ENCODE peak calls at places on chromosome 3, in eight cellular contexts. K is AG09309, P is cardiac fibroblast, M is uterus, F is hepatocyte, D is GM20000, I is nephron progenitor cell, A is tibial artery. X is an unnamed sample.

GRCh38 chr3:44478055-44478468 is 592 bp upstream of the ZNF445 start:
- DNase-seq in K (no peak), P (no peak), M (no peak), F (no peak), D (peak), I (no peak), A (no peak), X (no peak)

GRCh38 chr3:146558811-146559210 is 14.4 kb upstream of the PLSCR1 start:
- DNase-seq in K (no peak), P (no peak), M (no peak), F (no peak), D (no peak), I (no peak), A (no peak), X (no peak)

GRCh38 chr3:8764528-8764927 is 4.9 kb downstream of the OXTR start:
- DNase-seq in K (no peak), P (no peak), M (no peak), F (no peak), D (no peak), I (no peak), A (no peak), X (no peak)

GRCh38 chr3:166296179-166296783 is 459.1 kb upstream of the BCHE start:
- DNase-seq in K (no peak), P (no peak), M (no peak), F (no peak), D (no peak), I (no peak), A (no peak), X (no peak)

GRCh38 chr3:70245746-70246525 is 66.5 kb downstream of the MDFIC2 start:
- DNase-seq in K (no peak), P (no peak), M (no peak), F (no peak), D (no peak), I (no peak), A (no peak), X (no peak)

GRCh38 chr3:171874879-171875278 is 31.7 kb downstream of the TMEM212 start:
- DNase-seq in K (no peak), P (peak), M (no peak), F (no peak), D (no peak), I (no peak), A (no peak), X (no peak)

GRCh38 chr3:175777965-175778364 is 918.8 kb downstream of the NAALADL2 start:
- DNase-seq in K (no peak), P (no peak), M (no peak), F (no peak), D (no peak), I (no peak), A (no peak), X (no peak)

GRCh38 chr3:105365171-105365535 is 1.6 kb upstream of the ALCAM start:
- DNase-seq in K (no peak), P (peak), M (no peak), F (no peak), D (no peak), I (no peak), A (no peak), X (no peak)

GRCh38 chr3:149009732-149010131 is 18.4 kb downstream of the GYG1 start:
- DNase-seq in K (no peak), P (peak), M (no peak), F (no peak), D (peak), I (no peak), A (no peak), X (no peak)

GRCh38 chr3:194736896-194737600 is 51.4 kb downstream of the FAM43A start:
- DNase-seq in K (no peak), P (no peak), M (no peak), F (no peak), D (no peak), I (no peak), A (no peak), X (no peak)

GRCh38 chr3:141231923-141232861 is 567 bp downstream of the PXYLP1 start:
- DNase-seq in K (no peak), P (peak), M (peak), F (peak), D (peak), I (peak), A (no peak), X (peak)

GRCh38 chr3:158354713-158355112 is 216.3 kb upstream of the MLF1 start:
- DNase-seq in K (no peak), P (no peak), M (no peak), F (no peak), D (no peak), I (no peak), A (no peak), X (no peak)

GRCh38 chr3:158347966-158348365 is 223.0 kb upstream of the MLF1 start:
- DNase-seq in K (peak), P (peak), M (no peak), F (no peak), D (no peak), I (no peak), A (no peak), X (no peak)

GRCh38 chr3:158355623-158356588 is 215.1 kb upstream of the MLF1 start:
- DNase-seq in K (no peak), P (no peak), M (no peak), F (no peak), D (peak), I (no peak), A (no peak), X (no peak)

GRCh38 chr3:158350971-158351370 is 220.0 kb upstream of the MLF1 start:
- DNase-seq in K (no peak), P (no peak), M (no peak), F (no peak), D (no peak), I (no peak), A (no peak), X (no peak)

DNA sequence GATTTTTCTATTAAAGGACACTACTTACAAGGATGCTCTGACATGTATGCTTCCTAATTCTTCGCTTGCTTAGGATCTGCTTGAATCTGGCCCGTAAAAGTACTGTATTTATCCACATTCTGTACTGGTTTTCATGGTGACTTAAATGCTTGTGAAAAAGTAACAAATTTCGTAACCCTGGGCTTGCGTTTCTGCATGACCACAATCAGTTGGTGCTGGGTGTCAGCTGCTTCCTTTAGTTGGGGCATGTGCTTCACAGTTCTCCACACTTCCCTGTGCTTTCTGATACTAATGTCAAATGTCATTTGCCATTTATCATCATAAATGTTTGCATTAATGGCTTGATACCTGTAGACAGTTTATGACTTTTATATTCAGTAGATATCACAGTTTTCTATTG is 218.4 kb upstream of the MLF1 start:
- DNase-seq in K (peak), P (peak), M (no peak), F (no peak), D (peak), I (no peak), A (peak), X (no peak)
- TF ChIP-seq CTCF in K (no peak), P (no peak), M (no peak), F (no peak), D (no peak), I (no peak), A (no peak), X (no peak)

GRCh38 chr3:185353225-185353624 is 9.7 kb upstream of the MAP3K13 start:
- DNase-seq in K (no peak), P (no peak), M (no peak), F (no peak), D (no peak), I (no peak), A (no peak), X (no peak)

GRCh38 chr3:185351371-185351770 is 11.6 kb upstream of the MAP3K13 start:
- DNase-seq in K (no peak), P (peak), M (no peak), F (no peak), D (no peak), I (no peak), A (no peak), X (no peak)

GRCh38 chr3:185350841-185351240 is 12.1 kb upstream of the MAP3K13 start:
- DNase-seq in K (no peak), P (no peak), M (no peak), F (no peak), D (no peak), I (no peak), A (no peak), X (no peak)

GRCh38 chr3:185353823-185354614 is 8.9 kb upstream of the MAP3K13 start:
- DNase-seq in K (no peak), P (peak), M (peak), F (peak), D (peak), I (peak), A (peak), X (peak)
- TF ChIP-seq CTCF in K (peak), P (peak), M (peak), F (peak), D (peak), I (peak), A (no peak), X (peak)

DNA sequence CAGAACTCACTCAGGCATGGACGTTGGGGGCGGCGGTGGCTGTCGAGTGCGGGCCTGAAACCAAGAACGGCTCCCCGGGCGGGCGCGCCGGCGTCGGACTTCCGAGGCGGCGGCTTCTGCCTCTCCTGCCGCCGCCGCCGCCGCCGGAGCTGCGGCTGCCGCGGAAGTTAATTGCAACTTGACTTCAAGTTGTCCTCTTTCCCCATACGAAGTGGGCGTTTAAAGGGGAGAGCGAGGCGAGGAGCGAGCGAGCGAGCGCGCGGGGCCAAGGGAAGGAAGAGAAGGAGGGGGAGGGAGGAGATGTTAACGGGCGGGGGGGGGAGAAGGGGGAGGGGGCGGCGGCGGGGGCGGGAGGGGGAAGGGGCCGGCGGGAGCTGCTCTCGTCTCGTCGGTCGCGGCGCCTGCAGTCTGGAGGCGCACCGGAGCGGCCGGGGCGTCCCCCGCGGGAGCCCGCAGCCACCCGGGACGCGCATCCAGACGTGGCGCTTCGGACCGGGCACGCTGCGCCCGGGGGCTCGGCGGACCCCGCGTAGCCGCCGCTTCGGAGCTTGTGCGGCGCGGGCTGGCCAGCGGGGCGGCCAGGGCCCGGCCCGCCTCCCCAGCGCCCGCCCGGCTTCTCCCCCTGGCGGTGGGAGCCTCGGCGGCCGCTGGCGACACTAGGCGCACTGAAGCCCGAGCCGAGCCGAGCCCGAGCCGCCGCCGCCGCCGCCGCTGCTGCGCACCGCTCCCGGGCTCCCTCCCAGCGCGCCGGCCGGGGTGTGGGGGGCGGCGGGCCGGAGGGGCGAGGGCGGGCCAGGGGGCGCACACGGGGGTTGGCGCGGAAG is 19.7 kb upstream of the SATB1 start:
- DNase-seq in K (no peak), P (peak), M (peak), F (peak), D (peak), I (peak), A (peak), X (peak)
- TF ChIP-seq CTCF in K (peak), P (peak), M (peak), F (peak), D (no peak), I (no peak), A (peak), X (peak)

GRCh38 chr3:80688814-80689213 is 921.0 kb upstream of the ROBO1 start:
- DNase-seq in K (no peak), P (peak), M (no peak), F (peak), D (no peak), I (no peak), A (no peak), X (no peak)
- TF ChIP-seq CTCF in K (no peak), P (peak), M (no peak), F (peak), D (peak), I (peak), A (no peak), X (peak)

GRCh38 chr3:111864821-111865656 is 6.0 kb downstream of the PHLDB2 start:
- DNase-seq in K (peak), P (peak), M (peak), F (peak), D (no peak), I (no peak), A (no peak), X (no peak)
- TF ChIP-seq CTCF in K (peak), P (peak), M (peak), F (peak), D (no peak), I (no peak), A (no peak), X (no peak)

DNA sequence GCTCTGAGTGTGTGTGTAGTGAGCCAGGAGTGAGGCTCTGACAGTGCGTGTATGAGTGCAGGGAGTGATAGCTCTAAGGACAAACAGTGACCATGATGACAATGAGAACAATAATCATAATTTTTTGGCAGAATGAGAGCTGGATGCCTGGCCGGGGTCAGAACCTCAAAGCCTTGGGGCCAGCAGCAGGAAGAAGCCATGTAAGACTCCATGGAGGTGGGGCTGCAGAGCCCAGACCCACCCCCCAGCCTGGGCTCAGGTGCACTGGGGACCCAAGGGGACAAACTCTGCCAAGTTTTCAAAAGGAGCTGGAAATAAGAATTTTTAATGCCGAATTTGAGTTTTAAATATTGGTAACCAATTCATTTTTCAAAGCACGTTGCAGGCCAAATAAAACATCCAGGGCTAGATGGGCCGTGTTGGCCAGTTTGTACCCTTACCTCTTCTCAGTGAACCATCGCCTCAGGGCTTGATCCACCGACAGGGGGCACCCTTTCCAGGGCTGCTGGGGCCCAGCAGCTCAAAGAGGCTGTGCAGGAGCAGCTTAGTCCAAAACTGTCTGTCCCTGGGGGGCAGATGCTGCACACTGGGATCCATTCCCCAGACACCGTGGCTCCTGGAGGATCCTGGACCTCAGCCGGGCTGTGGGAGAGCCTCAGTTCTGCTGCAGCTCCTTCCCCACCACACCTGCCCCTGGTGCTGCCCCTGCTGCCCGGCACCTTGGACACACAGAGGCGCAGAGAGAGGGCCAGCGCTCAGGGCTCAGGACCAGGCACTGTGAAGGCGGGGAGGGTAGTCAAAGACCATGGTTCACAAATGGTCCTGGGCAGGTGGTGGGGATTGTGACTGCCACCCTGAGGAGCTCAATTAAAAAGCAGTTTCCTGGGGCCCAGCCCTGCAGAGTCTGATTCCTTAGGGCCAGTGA is 86.1 kb upstream of the PRR20G start:
- DNase-seq in K (no peak), P (peak), M (no peak), F (no peak), D (peak), I (peak), A (no peak), X (peak)
- TF ChIP-seq CTCF in K (peak), P (peak), M (no peak), F (no peak), D (peak), I (peak), A (no peak), X (peak)

DNA sequence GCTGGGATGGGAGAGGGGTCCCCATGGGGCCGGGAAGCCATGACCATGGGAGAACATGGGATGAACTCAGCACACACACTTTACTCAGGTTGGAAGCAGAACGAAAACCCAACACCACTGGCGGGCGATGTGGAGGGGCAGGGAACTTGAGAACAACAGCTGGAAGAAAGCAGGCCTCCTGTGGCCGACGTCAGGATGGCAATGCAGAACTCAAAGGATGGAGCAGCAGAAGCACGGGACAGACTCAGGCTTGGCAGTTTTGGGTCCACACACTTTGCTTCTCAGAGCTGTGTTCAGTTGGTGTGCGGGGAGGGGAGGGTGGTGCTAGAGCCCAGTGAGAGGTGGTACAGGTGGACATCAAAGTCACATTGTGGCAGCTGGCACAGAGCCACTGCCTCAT is 80.7 kb downstream of the SEC22A start:
- DNase-seq in K (no peak), P (no peak), M (no peak), F (no peak), D (no peak), I (no peak), A (no peak), X (no peak)
- TF ChIP-seq CTCF in K (no peak), P (no peak), M (no peak), F (no peak), D (no peak), I (no peak), A (no peak), X (no peak)

DNA sequence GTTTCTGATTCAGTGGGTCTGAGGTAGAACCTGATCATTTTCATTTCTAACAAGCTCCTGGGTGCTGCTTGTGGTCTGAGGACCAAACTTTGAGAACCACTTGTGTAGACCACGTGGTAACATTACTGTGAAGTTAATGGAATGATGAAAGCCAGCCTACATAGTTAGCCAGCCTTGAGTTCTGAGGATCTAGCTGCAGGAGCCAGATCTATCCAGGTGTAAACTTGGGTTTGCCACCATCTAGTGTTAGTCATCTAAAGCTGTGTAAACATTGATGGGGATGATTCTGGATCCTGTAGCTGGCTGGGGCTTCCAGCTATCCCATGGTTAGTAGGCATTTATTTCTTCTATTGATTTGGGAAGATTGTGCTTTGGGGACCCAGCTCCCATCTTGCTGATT is 170.0 kb downstream of the TMEM108 start:
- DNase-seq in K (no peak), P (no peak), M (no peak), F (peak), D (no peak), I (no peak), A (no peak), X (no peak)
- TF ChIP-seq CTCF in K (no peak), P (no peak), M (no peak), F (no peak), D (no peak), I (no peak), A (no peak), X (no peak)

GRCh38 chr3:6074952-6075351 is 786.0 kb upstream of the GRM7 start:
- DNase-seq in K (no peak), P (no peak), M (no peak), F (no peak), D (no peak), I (no peak), A (no peak), X (no peak)
- TF ChIP-seq CTCF in K (no peak), P (no peak), M (no peak), F (no peak), D (no peak), I (no peak), A (no peak), X (no peak)

GRCh38 chr3:114447545-114447944 is 153.7 kb downstream of the TIGIT start:
- DNase-seq in K (no peak), P (no peak), M (no peak), F (no peak), D (no peak), I (no peak), A (no peak), X (no peak)
- TF ChIP-seq CTCF in K (no peak), P (no peak), M (no peak), F (peak), D (no peak), I (no peak), A (no peak), X (no peak)